ENCODE peak calls at places on chromosomes 4 and X, in seven cellular contexts. J is OCI-LY7, N is choroid plexus epithelial cell, Q is Peyer's patch, H is nephron progenitor cell, W is breast epithelium, L is cardiac fibroblast. S is an unnamed sample.

GRCh38 chr4:36358173-36358572 is 76.8 kb downstream of the DTHD1 start:
- DNase-seq in J (no peak), N (no peak), Q (no peak), H (no peak), W (no peak), L (no peak), S (no peak)

GRCh38 chrX:12844319-12844718 is 22.6 kb upstream of the TLR7 start:
- DNase-seq in J (no peak), N (no peak), Q (no peak), H (no peak), W (no peak), L (no peak), S (no peak)

GRCh38 chr4:8818063-8818881 is 53.4 kb downstream of the HMX1 start:
- DNase-seq in J (no peak), N (no peak), Q (no peak), H (no peak), W (peak; percentile 11), L (no peak), S (no peak)

GRCh38 chrX:68183612-68184214 is 249.6 kb downstream of the OPHN1 start:
- DNase-seq in J (no peak), N (peak; percentile 56), Q (no peak), H (no peak), W (no peak), L (peak; percentile 55), S (no peak)

GRCh38 chr4:151624606-151625565 is 135.9 kb downstream of the GATB start:
- DNase-seq in J (no peak), N (peak; percentile 31), Q (no peak), H (no peak), W (no peak), L (peak; percentile 20), S (no peak)

GRCh38 chr4:105548483-105548882 is 3.9 kb upstream of the ARHGEF38 start:
- DNase-seq in J (no peak), N (peak; percentile 13), Q (no peak), H (no peak), W (no peak), L (peak; percentile 32), S (no peak)

GRCh38 chrX:38426785-38427184 is 74.4 kb downstream of the OTC start:
- DNase-seq in J (no peak), N (peak; percentile 12), Q (no peak), H (no peak), W (no peak), L (peak; percentile 42), S (no peak)

GRCh38 chr4:16942491-16942890 is 44.0 kb upstream of the LDB2 start:
- DNase-seq in J (no peak), N (no peak), Q (no peak), H (no peak), W (no peak), L (no peak), S (no peak)

GRCh38 chrX:40172169-40172979 is 74.6 kb upstream of the BCOR start:
- DNase-seq in J (peak; percentile 56), N (peak; percentile 65), Q (no peak), H (peak; percentile 54), W (no peak), L (peak; percentile 64), S (no peak)

GRCh38 chr4:108080752-108081151 is 88.0 kb downstream of the LEF1 start:
- DNase-seq in J (no peak), N (no peak), Q (no peak), H (no peak), W (no peak), L (no peak), S (peak; percentile 52)

GRCh38 chrX:10115082-10115481 is 41.7 kb upstream of the CLCN4 start:
- DNase-seq in J (no peak), N (no peak), Q (no peak), H (no peak), W (no peak), L (no peak), S (no peak)

GRCh38 chrX:22136711-22137110 is 104.6 kb downstream of the PHEX start:
- DNase-seq in J (no peak), N (no peak), Q (no peak), H (no peak), W (no peak), L (peak; percentile 2), S (no peak)

GRCh38 chrX:150913511-150913910 is 15.0 kb upstream of the CD99L2 start:
- DNase-seq in J (no peak), N (peak; percentile 48), Q (no peak), H (no peak), W (no peak), L (peak; percentile 59), S (no peak)

GRCh38 chr4:175421506-175421905 is 390.6 kb downstream of the GPM6A start:
- DNase-seq in J (no peak), N (peak; percentile 76), Q (no peak), H (no peak), W (no peak), L (peak; percentile 76), S (no peak)

GRCh38 chr4:75432683-75433082 is 81.5 kb downstream of the RCHY1 start:
- DNase-seq in J (peak; percentile 21), N (peak; percentile 35), Q (no peak), H (no peak), W (no peak), L (peak; percentile 27), S (no peak)

GRCh38 chrX:71622347-71623104 is 4.2 kb upstream of the CXCR3 start:
- DNase-seq in J (peak; percentile 76), N (peak; percentile 57), Q (peak; percentile 71), H (peak; percentile 38), W (peak; percentile 54), L (peak; percentile 70), S (peak; percentile 45)

GRCh38 chr4:73019462-73020047 is 50.0 kb downstream of the COX18 start:
- DNase-seq in J (peak; percentile 61), N (peak; percentile 73), Q (no peak), H (peak; percentile 24), W (no peak), L (peak; percentile 72), S (no peak)

GRCh38 chr4:117134386-117134785 is 49.0 kb upstream of the TRAM1L1 start:
- DNase-seq in J (no peak), N (peak; percentile 90), Q (no peak), H (peak; percentile 36), W (no peak), L (peak; percentile 33), S (no peak)

GRCh38 chrX:45164021-45164621 is 36.6 kb downstream of the DIPK2B start:
- DNase-seq in J (no peak), N (peak; percentile 11), Q (no peak), H (no peak), W (no peak), L (no peak), S (no peak)

GRCh38 chr4:20618010-20618409 is 82.2 kb upstream of the PACRGL start:
- DNase-seq in J (no peak), N (peak; percentile 26), Q (no peak), H (peak; percentile 23), W (peak; percentile 23), L (no peak), S (no peak)

GRCh38 chr4:110982486-110982885 is 359.6 kb upstream of the PITX2 start:
- DNase-seq in J (no peak), N (no peak), Q (no peak), H (no peak), W (no peak), L (no peak), S (no peak)
- TF ChIP-seq CTCF in J (no peak), N (no peak), Q (no peak), H (no peak), W (no peak), L (no peak), S (no peak)

DNA sequence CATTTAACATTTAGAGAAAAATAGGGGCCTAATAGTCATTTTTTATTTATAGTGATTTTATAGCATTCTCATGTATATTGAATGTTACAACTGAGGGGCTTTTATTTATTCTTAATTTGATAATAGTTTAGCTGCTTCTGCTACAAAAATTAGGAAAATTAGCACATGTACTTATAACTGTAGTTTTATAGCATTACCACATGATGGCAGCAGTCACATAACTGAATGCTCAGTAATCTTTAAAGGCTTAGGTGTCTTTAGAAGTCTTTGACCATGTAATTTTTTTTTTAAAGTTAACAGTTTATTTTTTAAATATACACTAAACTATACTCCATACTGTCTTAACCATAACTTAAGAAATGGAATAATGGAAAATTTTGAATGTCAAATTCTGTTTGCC is 136.6 kb downstream of the STAG2 start:
- DNase-seq in J (peak; percentile 48), N (peak; percentile 65), Q (no peak), H (no peak), W (no peak), L (peak; percentile 45), S (no peak)
- TF ChIP-seq CTCF in J (peak; percentile 77), N (peak; percentile 43), Q (no peak), H (peak; percentile 61), W (peak; percentile 23), L (peak; percentile 35), S (peak; percentile 50)

GRCh38 chr4:113783289-113783688 is 21.8 kb upstream of the CAMK2D start:
- DNase-seq in J (no peak), N (no peak), Q (no peak), H (no peak), W (no peak), L (no peak), S (no peak)

GRCh38 chr4:113776679-113777078 is 15.1 kb upstream of the CAMK2D start:
- DNase-seq in J (no peak), N (no peak), Q (no peak), H (no peak), W (no peak), L (no peak), S (no peak)

GRCh38 chr4:113784497-113785254 is 23.1 kb upstream of the CAMK2D start:
- DNase-seq in J (no peak), N (peak; percentile 98), Q (no peak), H (no peak), W (no peak), L (peak; percentile 99), S (no peak)

GRCh38 chr4:113776016-113776415 is 14.5 kb upstream of the CAMK2D start:
- DNase-seq in J (no peak), N (no peak), Q (no peak), H (no peak), W (no peak), L (no peak), S (no peak)

DNA sequence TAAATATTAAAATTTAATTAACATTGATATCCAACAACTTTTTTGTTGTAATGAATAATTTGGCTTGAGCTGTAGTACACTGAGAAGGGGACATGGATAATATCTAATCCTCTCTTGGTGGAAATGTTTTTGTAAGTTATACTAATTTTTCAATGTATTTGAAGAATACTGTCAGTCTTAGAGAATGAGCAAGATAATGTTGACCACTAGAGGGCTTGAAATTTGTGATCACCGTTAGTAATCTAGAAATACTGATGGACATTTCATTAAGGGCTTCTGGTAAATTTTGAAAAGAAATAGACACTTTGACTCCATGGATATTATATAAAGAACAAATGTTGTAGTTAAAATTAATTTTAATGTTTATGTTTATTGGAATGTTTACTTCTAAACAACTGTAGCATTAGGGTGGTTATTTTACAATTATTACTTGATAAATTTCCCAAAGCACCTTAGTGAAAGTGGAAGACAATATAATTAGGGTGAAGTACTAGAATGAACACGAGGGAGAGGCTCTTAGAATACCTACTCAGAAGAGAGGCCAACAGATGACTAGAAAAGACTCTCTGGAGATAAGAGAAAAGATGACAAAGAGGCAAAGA is 20.0 kb upstream of the CAMK2D start:
- DNase-seq in J (peak; percentile 71), N (peak; percentile 70), Q (no peak), H (no peak), W (no peak), L (peak; percentile 69), S (no peak)
- TF ChIP-seq CTCF in J (peak; percentile 95), N (peak; percentile 63), Q (peak; percentile 68), H (peak; percentile 67), W (peak; percentile 47), L (peak; percentile 56), S (peak; percentile 80)

DNA sequence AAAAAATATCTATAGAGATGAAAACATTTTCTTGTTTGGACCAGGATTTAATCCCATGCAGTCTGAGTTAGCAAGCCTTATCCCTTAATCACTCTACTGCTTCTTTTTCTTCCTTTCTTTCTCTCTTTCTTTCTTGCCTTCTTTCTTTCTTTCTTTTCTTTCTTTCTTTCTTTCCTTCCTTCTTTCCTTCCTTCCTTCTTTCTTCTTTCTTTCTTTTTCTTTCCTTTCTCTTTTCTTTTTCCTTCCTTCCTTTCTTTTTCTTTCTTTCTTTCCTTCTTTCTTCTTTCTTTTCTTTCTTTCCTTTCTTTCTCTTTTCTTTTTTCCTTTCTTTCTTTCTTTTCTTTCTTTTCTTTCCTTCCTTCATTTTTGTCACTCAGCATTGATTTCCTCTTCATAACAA is 434.6 kb downstream of the FAT4 start:
- DNase-seq in J (no peak), N (no peak), Q (no peak), H (no peak), W (no peak), L (no peak), S (no peak)
- TF ChIP-seq CTCF in J (no peak), N (no peak), Q (no peak), H (no peak), W (no peak), L (no peak), S (peak; percentile 21)